ENCODE peak calls at places on chromosomes 1 and 21, in six cellular contexts. One of them, this sample, is unnamed.

GRCh38 chr21:45405819-45406762 is 1.1 kb downstream of the COL18A1 start:
- DNase-seq in Peyer's patch: no peak
- DNase-seq in body of pancreas: peak
- DNase-seq in uterus: no peak
- DNase-seq in NB4: no peak
- DNase-seq in A549: no peak
- DNase-seq in this sample: no peak

GRCh38 chr1:218302155-218302554 is 17.1 kb downstream of the RRP15 start:
- DNase-seq in Peyer's patch: no peak
- DNase-seq in body of pancreas: no peak
- DNase-seq in uterus: no peak
- DNase-seq in NB4: no peak
- DNase-seq in A549: no peak
- DNase-seq in this sample: no peak

GRCh38 chr1:112840631-112841624 is 115.1 kb downstream of the SLC16A1 start:
- DNase-seq in Peyer's patch: no peak
- DNase-seq in body of pancreas: no peak
- DNase-seq in uterus: no peak
- DNase-seq in NB4: peak
- DNase-seq in A549: no peak
- DNase-seq in this sample: no peak

GRCh38 chr1:217105432-217105831 is 382.2 kb upstream of the ESRRG start:
- DNase-seq in Peyer's patch: no peak
- DNase-seq in body of pancreas: no peak
- DNase-seq in uterus: no peak
- DNase-seq in NB4: no peak
- DNase-seq in A549: no peak
- DNase-seq in this sample: peak

GRCh38 chr1:243959998-243960397 is 91.1 kb upstream of the ZBTB18 start:
- DNase-seq in Peyer's patch: no peak
- DNase-seq in body of pancreas: peak
- DNase-seq in uterus: no peak
- DNase-seq in NB4: no peak
- DNase-seq in A549: no peak
- DNase-seq in this sample: no peak

GRCh38 chr1:47906466-47907191 is 90.6 kb downstream of the TRABD2B start:
- DNase-seq in Peyer's patch: no peak
- DNase-seq in body of pancreas: no peak
- DNase-seq in uterus: no peak
- DNase-seq in NB4: no peak
- DNase-seq in A549: no peak
- DNase-seq in this sample: no peak

GRCh38 chr21:34276711-34277425 is 86.9 kb upstream of the KCNE2 start:
- DNase-seq in Peyer's patch: no peak
- DNase-seq in body of pancreas: no peak
- DNase-seq in uterus: no peak
- DNase-seq in NB4: peak
- DNase-seq in A549: no peak
- DNase-seq in this sample: no peak

GRCh38 chr1:200670215-200671118 is 760 bp upstream of the DDX59 start:
- DNase-seq in Peyer's patch: peak
- DNase-seq in body of pancreas: peak
- DNase-seq in uterus: no peak
- DNase-seq in NB4: peak
- DNase-seq in A549: peak
- DNase-seq in this sample: no peak

GRCh38 chr1:227300682-227301081 is 17.6 kb downstream of the CDC42BPA start:
- DNase-seq in Peyer's patch: no peak
- DNase-seq in body of pancreas: no peak
- DNase-seq in uterus: no peak
- DNase-seq in NB4: no peak
- DNase-seq in A549: no peak
- DNase-seq in this sample: no peak

GRCh38 chr1:177479600-177479999 is 308.8 kb downstream of the BRINP2 start:
- DNase-seq in Peyer's patch: no peak
- DNase-seq in body of pancreas: no peak
- DNase-seq in uterus: no peak
- DNase-seq in NB4: no peak
- DNase-seq in A549: no peak
- DNase-seq in this sample: no peak

GRCh38 chr1:94357661-94358060 is 60.5 kb upstream of the ABCD3 start:
- DNase-seq in Peyer's patch: no peak
- DNase-seq in body of pancreas: no peak
- DNase-seq in uterus: no peak
- DNase-seq in NB4: no peak
- DNase-seq in A549: no peak
- DNase-seq in this sample: peak

GRCh38 chr1:91885331-91885715 is 628 bp downstream of the TGFBR3 start:
- DNase-seq in Peyer's patch: peak
- DNase-seq in body of pancreas: peak
- DNase-seq in uterus: peak
- DNase-seq in NB4: peak
- DNase-seq in A549: no peak
- DNase-seq in this sample: no peak

GRCh38 chr1:59814180-59814900 is 409 bp upstream of the HOOK1 start:
- DNase-seq in Peyer's patch: peak
- DNase-seq in body of pancreas: peak
- DNase-seq in uterus: peak
- DNase-seq in NB4: no peak
- DNase-seq in A549: peak
- DNase-seq in this sample: no peak

GRCh38 chr21:44463716-44464115 is 8.4 kb downstream of the LRRC3 start:
- DNase-seq in Peyer's patch: peak
- DNase-seq in body of pancreas: no peak
- DNase-seq in uterus: no peak
- DNase-seq in NB4: no peak
- DNase-seq in A549: no peak
- DNase-seq in this sample: no peak

GRCh38 chr1:209086486-209087192 is 496.9 kb upstream of the CAMK1G start:
- DNase-seq in Peyer's patch: no peak
- DNase-seq in body of pancreas: no peak
- DNase-seq in uterus: no peak
- DNase-seq in NB4: no peak
- DNase-seq in A549: no peak
- DNase-seq in this sample: no peak

GRCh38 chr1:43225168-43225567 is 44.6 kb upstream of the TMEM125 start:
- DNase-seq in Peyer's patch: no peak
- DNase-seq in body of pancreas: no peak
- DNase-seq in uterus: no peak
- DNase-seq in NB4: peak
- DNase-seq in A549: no peak
- DNase-seq in this sample: no peak

GRCh38 chr1:198879711-198880306 is 241.0 kb downstream of the PTPRC start:
- DNase-seq in Peyer's patch: no peak
- DNase-seq in body of pancreas: no peak
- DNase-seq in uterus: no peak
- DNase-seq in NB4: no peak
- DNase-seq in A549: no peak
- DNase-seq in this sample: no peak

GRCh38 chr1:79899914-79900313 is 893.4 kb upstream of the ADGRL4 start:
- DNase-seq in Peyer's patch: no peak
- DNase-seq in body of pancreas: no peak
- DNase-seq in uterus: no peak
- DNase-seq in NB4: no peak
- DNase-seq in A549: no peak
- DNase-seq in this sample: no peak

GRCh38 chr1:98920441-98921110 is 84.1 kb downstream of the PLPPR5 start:
- DNase-seq in Peyer's patch: no peak
- DNase-seq in body of pancreas: no peak
- DNase-seq in uterus: no peak
- DNase-seq in NB4: no peak
- DNase-seq in A549: no peak
- DNase-seq in this sample: no peak

GRCh38 chr1:52659356-52659755 is 26.4 kb downstream of the SHISAL2A start:
- DNase-seq in Peyer's patch: no peak
- DNase-seq in body of pancreas: no peak
- DNase-seq in uterus: no peak
- DNase-seq in NB4: no peak
- DNase-seq in A549: no peak
- DNase-seq in this sample: no peak

GRCh38 chr1:155051342-155051776 is 243 bp downstream of the ADAM15 start:
- DNase-seq in Peyer's patch: no peak
- DNase-seq in body of pancreas: no peak
- DNase-seq in uterus: no peak
- DNase-seq in NB4: no peak
- DNase-seq in A549: no peak
- DNase-seq in this sample: no peak

GRCh38 chr1:222880586-222880985 is 65.7 kb downstream of the DISP1 start:
- DNase-seq in Peyer's patch: no peak
- DNase-seq in body of pancreas: no peak
- DNase-seq in uterus: no peak
- DNase-seq in NB4: peak
- DNase-seq in A549: no peak
- DNase-seq in this sample: no peak

GRCh38 chr1:54480201-54480848 is 67.7 kb upstream of the ACOT11 start:
- DNase-seq in Peyer's patch: no peak
- DNase-seq in body of pancreas: no peak
- DNase-seq in uterus: no peak
- DNase-seq in NB4: peak
- DNase-seq in A549: no peak
- DNase-seq in this sample: no peak

GRCh38 chr1:233045591-233045990 is 95.2 kb downstream of the NTPCR start:
- DNase-seq in Peyer's patch: no peak
- DNase-seq in body of pancreas: no peak
- DNase-seq in uterus: no peak
- DNase-seq in NB4: no peak
- DNase-seq in A549: no peak
- DNase-seq in this sample: no peak

GRCh38 chr1:44862829-44863406 is 19.9 kb upstream of the PTCH2 start:
- DNase-seq in Peyer's patch: no peak
- DNase-seq in body of pancreas: no peak
- DNase-seq in uterus: no peak
- DNase-seq in NB4: no peak
- DNase-seq in A549: no peak
- DNase-seq in this sample: no peak

GRCh38 chr1:223364685-223365382 is 858 bp upstream of the SUSD4 start:
- DNase-seq in Peyer's patch: no peak
- DNase-seq in body of pancreas: peak
- DNase-seq in uterus: no peak
- DNase-seq in NB4: peak
- DNase-seq in A549: no peak
- DNase-seq in this sample: no peak

GRCh38 chr1:150562384-150563339 is 13.5 kb downstream of the ADAMTSL4 start:
- DNase-seq in Peyer's patch: peak
- DNase-seq in body of pancreas: no peak
- DNase-seq in uterus: peak
- DNase-seq in NB4: peak
- DNase-seq in A549: no peak
- DNase-seq in this sample: no peak

DNA sequence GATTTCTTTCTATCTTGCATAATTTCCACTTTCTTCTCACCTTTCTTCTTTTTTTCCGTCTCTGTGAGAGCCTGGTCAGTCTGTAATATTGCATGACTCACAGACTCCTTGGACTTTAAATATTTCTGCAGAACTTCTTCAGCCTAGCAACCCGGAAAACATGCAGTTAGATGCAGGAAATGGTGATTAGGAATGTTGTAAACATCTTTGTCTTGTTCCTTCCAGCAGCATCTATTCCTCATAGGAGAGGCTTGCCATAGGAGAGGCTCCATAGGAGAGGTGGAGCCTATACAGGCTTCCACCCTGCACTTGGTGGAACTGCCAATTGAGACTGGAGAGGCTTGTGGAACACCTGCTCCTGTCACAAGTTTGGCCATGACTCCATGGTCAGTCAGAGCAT is 10.0 kb downstream of the GBP5 start:
- DNase-seq in Peyer's patch: no peak
- DNase-seq in body of pancreas: no peak
- DNase-seq in uterus: no peak
- DNase-seq in NB4: no peak
- DNase-seq in A549: no peak
- DNase-seq in this sample: no peak
- TF ChIP-seq POLR2A in Peyer's patch: no peak
- TF ChIP-seq POLR2A in body of pancreas: no peak
- TF ChIP-seq POLR2A in uterus: no peak
- TF ChIP-seq POLR2A in NB4: no peak
- TF ChIP-seq POLR2A in A549: no peak
- TF ChIP-seq POLR2A in this sample: no peak

GRCh38 chr1:160217466-160218165 is 12.4 kb downstream of the PEA15 start:
- DNase-seq in Peyer's patch: peak
- DNase-seq in body of pancreas: peak
- DNase-seq in uterus: no peak
- DNase-seq in NB4: no peak
- DNase-seq in A549: no peak
- DNase-seq in this sample: peak
- TF ChIP-seq POLR2A in Peyer's patch: no peak
- TF ChIP-seq POLR2A in body of pancreas: no peak
- TF ChIP-seq POLR2A in uterus: no peak
- TF ChIP-seq POLR2A in NB4: no peak
- TF ChIP-seq POLR2A in A549: no peak
- TF ChIP-seq POLR2A in this sample: no peak

GRCh38 chr1:246695136-246695535 is 29.1 kb upstream of the SCCPDH start:
- DNase-seq in Peyer's patch: peak
- DNase-seq in body of pancreas: no peak
- DNase-seq in uterus: no peak
- DNase-seq in NB4: no peak
- DNase-seq in A549: no peak
- DNase-seq in this sample: no peak

GRCh38 chr1:246698466-246699094 is 25.6 kb upstream of the SCCPDH start:
- DNase-seq in Peyer's patch: no peak
- DNase-seq in body of pancreas: no peak
- DNase-seq in uterus: no peak
- DNase-seq in NB4: no peak
- DNase-seq in A549: no peak
- DNase-seq in this sample: no peak

GRCh38 chr1:246695666-246696065 is 28.5 kb upstream of the SCCPDH start:
- DNase-seq in Peyer's patch: no peak
- DNase-seq in body of pancreas: no peak
- DNase-seq in uterus: no peak
- DNase-seq in NB4: no peak
- DNase-seq in A549: no peak
- DNase-seq in this sample: no peak

GRCh38 chr1:246703581-246703980 is 20.6 kb upstream of the SCCPDH start:
- DNase-seq in Peyer's patch: peak
- DNase-seq in body of pancreas: peak
- DNase-seq in uterus: no peak
- DNase-seq in NB4: no peak
- DNase-seq in A549: no peak
- DNase-seq in this sample: no peak

GRCh38 chr1:246699095-246699735 is 25.0 kb upstream of the SCCPDH start:
- DNase-seq in Peyer's patch: peak
- DNase-seq in body of pancreas: peak
- DNase-seq in uterus: peak
- DNase-seq in NB4: peak
- DNase-seq in A549: peak
- DNase-seq in this sample: peak
- TF ChIP-seq POLR2A in Peyer's patch: peak
- TF ChIP-seq POLR2A in body of pancreas: no peak
- TF ChIP-seq POLR2A in uterus: no peak
- TF ChIP-seq POLR2A in NB4: peak
- TF ChIP-seq POLR2A in A549: no peak
- TF ChIP-seq POLR2A in this sample: no peak

DNA sequence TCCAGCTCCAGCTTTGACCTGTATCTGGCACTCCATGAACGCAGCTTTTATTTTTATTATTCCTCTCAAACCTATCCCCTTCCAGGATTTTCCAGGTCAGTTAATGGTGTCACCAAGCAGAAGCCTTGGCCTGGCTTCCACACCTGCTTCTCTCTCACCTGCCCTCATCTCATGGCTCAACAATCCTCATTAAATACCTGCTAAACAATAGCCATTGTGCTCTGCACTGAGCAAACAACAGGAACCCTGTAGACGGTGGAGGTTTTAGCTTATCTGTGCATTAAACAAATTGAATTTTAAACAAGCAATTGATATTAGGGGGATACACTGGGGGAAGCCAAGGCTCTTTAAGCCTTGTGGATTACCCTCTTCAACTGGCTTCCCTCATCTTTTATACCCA is 15.3 kb downstream of the PYCR2 start:
- DNase-seq in Peyer's patch: no peak
- DNase-seq in body of pancreas: no peak
- DNase-seq in uterus: no peak
- DNase-seq in NB4: no peak
- DNase-seq in A549: no peak
- DNase-seq in this sample: no peak
- TF ChIP-seq POLR2A in Peyer's patch: no peak
- TF ChIP-seq POLR2A in body of pancreas: no peak
- TF ChIP-seq POLR2A in uterus: no peak
- TF ChIP-seq POLR2A in NB4: no peak
- TF ChIP-seq POLR2A in A549: no peak
- TF ChIP-seq POLR2A in this sample: no peak

This sample was measured in esophagus muscularis mucosa.